ENCODE peak calls at places on chromosome 14, in seven cellular contexts. One of them, this sample, is unnamed. For H3K9me3, the result is how much of the 10 kb centered on the place peaks cover.

GRCh38 chr14:50062438-50063039 is 53.8 kb downstream of the VCPKMT start:
- DNase-seq in gastrocnemius medialis: no peak
- DNase-seq in prostate gland: no peak
- DNase-seq in Peyer's patch: no peak
- DNase-seq in stomach: peak
- DNase-seq in testis: no peak
- DNase-seq in A549: peak
- DNase-seq in this sample: no peak

GRCh38 chr14:34297786-34298520 is 164.1 kb downstream of the SPTSSA start:
- DNase-seq in gastrocnemius medialis: no peak
- DNase-seq in prostate gland: no peak
- DNase-seq in Peyer's patch: no peak
- DNase-seq in stomach: no peak
- DNase-seq in testis: no peak
- DNase-seq in A549: no peak
- DNase-seq in this sample: no peak

GRCh38 chr14:36556811-36557433 is 25.5 kb downstream of the NKX2-8 start:
- DNase-seq in gastrocnemius medialis: no peak
- DNase-seq in prostate gland: no peak
- DNase-seq in Peyer's patch: no peak
- DNase-seq in stomach: no peak
- DNase-seq in testis: peak
- DNase-seq in A549: peak
- DNase-seq in this sample: peak

GRCh38 chr14:99148861-99149610 is 123.0 kb downstream of the BCL11B start:
- DNase-seq in gastrocnemius medialis: no peak
- DNase-seq in prostate gland: no peak
- DNase-seq in Peyer's patch: no peak
- DNase-seq in stomach: peak
- DNase-seq in testis: no peak
- DNase-seq in A549: no peak
- DNase-seq in this sample: no peak

GRCh38 chr14:52701223-52701622 is 5.8 kb upstream of the PSMC6 start:
- DNase-seq in gastrocnemius medialis: no peak
- DNase-seq in prostate gland: no peak
- DNase-seq in Peyer's patch: no peak
- DNase-seq in stomach: no peak
- DNase-seq in testis: no peak
- DNase-seq in A549: no peak
- DNase-seq in this sample: no peak

GRCh38 chr14:40028991-40029390 is 596.8 kb upstream of the FBXO33 start:
- DNase-seq in gastrocnemius medialis: no peak
- DNase-seq in prostate gland: no peak
- DNase-seq in Peyer's patch: no peak
- DNase-seq in stomach: no peak
- DNase-seq in testis: no peak
- DNase-seq in A549: no peak
- DNase-seq in this sample: no peak

GRCh38 chr14:63269561-63270225 is 49.0 kb downstream of the GPHB5 start:
- DNase-seq in gastrocnemius medialis: no peak
- DNase-seq in prostate gland: no peak
- DNase-seq in Peyer's patch: no peak
- DNase-seq in stomach: no peak
- DNase-seq in testis: no peak
- DNase-seq in A549: no peak
- DNase-seq in this sample: no peak

GRCh38 chr14:65016461-65016860 is 29.8 kb downstream of the FNTB start:
- DNase-seq in gastrocnemius medialis: no peak
- DNase-seq in prostate gland: no peak
- DNase-seq in Peyer's patch: no peak
- DNase-seq in stomach: no peak
- DNase-seq in testis: no peak
- DNase-seq in A549: no peak
- DNase-seq in this sample: no peak

GRCh38 chr14:54001189-54001878 is 44.7 kb upstream of the BMP4 start:
- DNase-seq in gastrocnemius medialis: no peak
- DNase-seq in prostate gland: no peak
- DNase-seq in Peyer's patch: no peak
- DNase-seq in stomach: no peak
- DNase-seq in testis: no peak
- DNase-seq in A549: no peak
- DNase-seq in this sample: no peak

GRCh38 chr14:60977848-60978247 is 3.0 kb downstream of the TRMT5 start:
- DNase-seq in gastrocnemius medialis: no peak
- DNase-seq in prostate gland: no peak
- DNase-seq in Peyer's patch: no peak
- DNase-seq in stomach: no peak
- DNase-seq in testis: no peak
- DNase-seq in A549: no peak
- DNase-seq in this sample: no peak

GRCh38 chr14:97212399-97212798 is 415.2 kb downstream of the VRK1 start:
- DNase-seq in gastrocnemius medialis: no peak
- DNase-seq in prostate gland: no peak
- DNase-seq in Peyer's patch: no peak
- DNase-seq in stomach: no peak
- DNase-seq in testis: no peak
- DNase-seq in A549: no peak
- DNase-seq in this sample: no peak

GRCh38 chr14:24367506-24368214 is at the start of gene NFATC4:
- DNase-seq in gastrocnemius medialis: peak
- DNase-seq in prostate gland: peak
- DNase-seq in Peyer's patch: peak
- DNase-seq in stomach: peak
- DNase-seq in testis: peak
- DNase-seq in A549: no peak
- DNase-seq in this sample: peak

GRCh38 chr14:67734675-67735074 is 33.0 kb downstream of the RDH12 start:
- DNase-seq in gastrocnemius medialis: no peak
- DNase-seq in prostate gland: no peak
- DNase-seq in Peyer's patch: no peak
- DNase-seq in stomach: no peak
- DNase-seq in testis: no peak
- DNase-seq in A549: no peak
- DNase-seq in this sample: no peak

GRCh38 chr14:67736771-67737170 is 35.1 kb downstream of the RDH12 start:
- DNase-seq in gastrocnemius medialis: no peak
- DNase-seq in prostate gland: no peak
- DNase-seq in Peyer's patch: no peak
- DNase-seq in stomach: peak
- DNase-seq in testis: no peak
- DNase-seq in A549: no peak
- DNase-seq in this sample: no peak

GRCh38 chr14:67744057-67744456 is 42.4 kb downstream of the RDH12 start:
- DNase-seq in gastrocnemius medialis: no peak
- DNase-seq in prostate gland: no peak
- DNase-seq in Peyer's patch: no peak
- DNase-seq in stomach: no peak
- DNase-seq in testis: no peak
- DNase-seq in A549: no peak
- DNase-seq in this sample: no peak

GRCh38 chr14:67735361-67735921 is 33.8 kb downstream of the RDH12 start:
- DNase-seq in gastrocnemius medialis: no peak
- DNase-seq in prostate gland: no peak
- DNase-seq in Peyer's patch: no peak
- DNase-seq in stomach: peak
- DNase-seq in testis: no peak
- DNase-seq in A549: no peak
- DNase-seq in this sample: no peak

GRCh38 chr14:67738740-67739504 is 37.2 kb downstream of the RDH12 start:
- DNase-seq in gastrocnemius medialis: peak
- DNase-seq in prostate gland: no peak
- DNase-seq in Peyer's patch: peak
- DNase-seq in stomach: peak
- DNase-seq in testis: no peak
- DNase-seq in A549: peak
- DNase-seq in this sample: peak
- H3K4me3 ChIP-seq in gastrocnemius medialis: no peak
- H3K4me3 ChIP-seq in prostate gland: no peak
- H3K4me3 ChIP-seq in Peyer's patch: peak
- H3K4me3 ChIP-seq in stomach: no peak
- H3K4me3 ChIP-seq in testis: no peak
- H3K4me3 ChIP-seq in A549: peak
- H3K4me3 ChIP-seq in this sample: no peak

GRCh38 chr14:85248881-85249635 is 280.9 kb upstream of the FLRT2 start:
- DNase-seq in gastrocnemius medialis: no peak
- DNase-seq in prostate gland: no peak
- DNase-seq in Peyer's patch: no peak
- DNase-seq in stomach: no peak
- DNase-seq in testis: peak
- DNase-seq in A549: no peak
- DNase-seq in this sample: no peak

GRCh38 chr14:85247071-85247470 is 282.9 kb upstream of the FLRT2 start:
- DNase-seq in gastrocnemius medialis: no peak
- DNase-seq in prostate gland: no peak
- DNase-seq in Peyer's patch: no peak
- DNase-seq in stomach: no peak
- DNase-seq in testis: no peak
- DNase-seq in A549: no peak
- DNase-seq in this sample: no peak

GRCh38 chr14:85250369-85250768 is 279.6 kb upstream of the FLRT2 start:
- DNase-seq in gastrocnemius medialis: no peak
- DNase-seq in prostate gland: no peak
- DNase-seq in Peyer's patch: no peak
- DNase-seq in stomach: no peak
- DNase-seq in testis: no peak
- DNase-seq in A549: no peak
- DNase-seq in this sample: no peak

GRCh38 chr14:85254718-85255117 is 275.2 kb upstream of the FLRT2 start:
- DNase-seq in gastrocnemius medialis: no peak
- DNase-seq in prostate gland: no peak
- DNase-seq in Peyer's patch: no peak
- DNase-seq in stomach: no peak
- DNase-seq in testis: no peak
- DNase-seq in A549: no peak
- DNase-seq in this sample: no peak

GRCh38 chr14:85252011-85252410 is 277.9 kb upstream of the FLRT2 start:
- DNase-seq in gastrocnemius medialis: no peak
- DNase-seq in prostate gland: no peak
- DNase-seq in Peyer's patch: no peak
- DNase-seq in stomach: no peak
- DNase-seq in testis: no peak
- DNase-seq in A549: no peak
- DNase-seq in this sample: no peak
- H3K9me3 ChIP-seq in gastrocnemius medialis: under half
- H3K9me3 ChIP-seq in prostate gland: under half
- H3K9me3 ChIP-seq in Peyer's patch: under half
- H3K9me3 ChIP-seq in stomach: under half
- H3K9me3 ChIP-seq in testis: under half
- H3K9me3 ChIP-seq in A549: under half
- H3K9me3 ChIP-seq in this sample: under half

GRCh38 chr14:104795781-104796681 is 483 bp upstream of the AKT1 start:
- DNase-seq in gastrocnemius medialis: no peak
- DNase-seq in prostate gland: no peak
- DNase-seq in Peyer's patch: peak
- DNase-seq in stomach: peak
- DNase-seq in testis: peak
- DNase-seq in A549: peak
- DNase-seq in this sample: no peak

GRCh38 chr14:104796682-104797081 is 1.1 kb upstream of the AKT1 start:
- DNase-seq in gastrocnemius medialis: no peak
- DNase-seq in prostate gland: no peak
- DNase-seq in Peyer's patch: no peak
- DNase-seq in stomach: no peak
- DNase-seq in testis: no peak
- DNase-seq in A549: no peak
- DNase-seq in this sample: no peak

GRCh38 chr14:104794641-104795467 is 694 bp downstream of the AKT1 start:
- DNase-seq in gastrocnemius medialis: no peak
- DNase-seq in prostate gland: no peak
- DNase-seq in Peyer's patch: peak
- DNase-seq in stomach: peak
- DNase-seq in testis: peak
- DNase-seq in A549: no peak
- DNase-seq in this sample: no peak

GRCh38 chr14:104794099-104794498 is 1.4 kb downstream of the AKT1 start:
- DNase-seq in gastrocnemius medialis: no peak
- DNase-seq in prostate gland: no peak
- DNase-seq in Peyer's patch: no peak
- DNase-seq in stomach: peak
- DNase-seq in testis: peak
- DNase-seq in A549: peak
- DNase-seq in this sample: no peak

GRCh38 chr14:104795468-104795780 is at the start of gene AKT1:
- DNase-seq in gastrocnemius medialis: no peak
- DNase-seq in prostate gland: no peak
- DNase-seq in Peyer's patch: no peak
- DNase-seq in stomach: no peak
- DNase-seq in testis: no peak
- DNase-seq in A549: no peak
- DNase-seq in this sample: no peak
- TF ChIP-seq POLR2A in gastrocnemius medialis: no peak
- TF ChIP-seq POLR2A in prostate gland: no peak
- TF ChIP-seq POLR2A in Peyer's patch: no peak
- TF ChIP-seq POLR2A in stomach: no peak
- TF ChIP-seq POLR2A in testis: no peak
- TF ChIP-seq POLR2A in A549: no peak
- TF ChIP-seq POLR2A in this sample: no peak

GRCh38 chr14:74515891-74516412 is 22.4 kb downstream of the ISCA2 start:
- DNase-seq in gastrocnemius medialis: no peak
- DNase-seq in prostate gland: no peak
- DNase-seq in Peyer's patch: peak
- DNase-seq in stomach: no peak
- DNase-seq in testis: no peak
- DNase-seq in A549: no peak
- DNase-seq in this sample: no peak
- H3K4me3 ChIP-seq in gastrocnemius medialis: no peak
- H3K4me3 ChIP-seq in prostate gland: no peak
- H3K4me3 ChIP-seq in Peyer's patch: no peak
- H3K4me3 ChIP-seq in stomach: no peak
- H3K4me3 ChIP-seq in testis: no peak
- H3K4me3 ChIP-seq in A549: no peak
- H3K4me3 ChIP-seq in this sample: no peak

GRCh38 chr14:30114051-30114450 is 186.4 kb upstream of the PRKD1 start:
- DNase-seq in gastrocnemius medialis: no peak
- DNase-seq in prostate gland: no peak
- DNase-seq in Peyer's patch: no peak
- DNase-seq in stomach: no peak
- DNase-seq in testis: no peak
- DNase-seq in A549: no peak
- DNase-seq in this sample: no peak
- H3K9me3 ChIP-seq in gastrocnemius medialis: under half
- H3K9me3 ChIP-seq in prostate gland: under half
- H3K9me3 ChIP-seq in Peyer's patch: under half
- H3K9me3 ChIP-seq in stomach: under half
- H3K9me3 ChIP-seq in testis: under half
- H3K9me3 ChIP-seq in A549: under half
- H3K9me3 ChIP-seq in this sample: under half

This sample was measured in tibial nerve.